ENCODE peak calls at places on chromosomes 16 and 17, in five cellular contexts. X, N, I, U and F are unnamed samples.

GRCh38 chr16:49931931-49932330 is 76.0 kb upstream of the ZNF423 start:
- DNase-seq in X (no peak), N (no peak), I (no peak), U (no peak), F (no peak)

GRCh38 chr17:80254396-80255241 is 6.0 kb upstream of the RNF213 start:
- DNase-seq in X (peak), N (peak), I (no peak), U (no peak), F (peak)

GRCh38 chr16:72787130-72787518 is 260.8 kb downstream of the ZFHX3 start:
- DNase-seq in X (no peak), N (no peak), I (no peak), U (no peak), F (no peak)

GRCh38 chr16:67034478-67034877 is 5.5 kb downstream of the CBFB start:
- DNase-seq in X (no peak), N (no peak), I (no peak), U (no peak), F (no peak)

GRCh38 chr17:75619506-75620431 is 13.5 kb upstream of the SMIM5 start:
- DNase-seq in X (peak), N (no peak), I (no peak), U (no peak), F (peak)

GRCh38 chr17:40281663-40282062 is 6.0 kb upstream of the CDC6 start:
- DNase-seq in X (no peak), N (no peak), I (no peak), U (no peak), F (no peak)

GRCh38 chr17:37079735-37080134 is 131.0 kb downstream of the AATF start:
- DNase-seq in X (no peak), N (no peak), I (no peak), U (no peak), F (no peak)

GRCh38 chr17:17347234-17347955 is 44.2 kb downstream of the NT5M start:
- DNase-seq in X (no peak), N (no peak), I (no peak), U (no peak), F (no peak)

GRCh38 chr17:72104164-72104862 is 16.5 kb upstream of the SOX9 start:
- DNase-seq in X (no peak), N (no peak), I (no peak), U (no peak), F (peak)

GRCh38 chr17:75325827-75326586 is 36.8 kb upstream of the SLC25A19 start:
- DNase-seq in X (no peak), N (no peak), I (no peak), U (no peak), F (no peak)

GRCh38 chr16:52912565-52913173 is 140.0 kb downstream of the CHD9NB start:
- DNase-seq in X (peak), N (peak), I (no peak), U (no peak), F (peak)

GRCh38 chr17:35543856-35544255 is 6.4 kb upstream of the SLFN12L start:
- DNase-seq in X (no peak), N (no peak), I (no peak), U (no peak), F (no peak)

GRCh38 chr17:28741358-28742349 is 2.2 kb upstream of the TRAF4 start:
- DNase-seq in X (no peak), N (no peak), I (no peak), U (no peak), F (no peak)

GRCh38 chr16:17238285-17239028 is 232.3 kb downstream of the XYLT1 start:
- DNase-seq in X (no peak), N (no peak), I (no peak), U (no peak), F (peak)

GRCh38 chr16:56792960-56793359 is 63.0 kb downstream of the NUP93 start:
- DNase-seq in X (no peak), N (no peak), I (no peak), U (no peak), F (no peak)

GRCh38 chr17:37103191-37103590 is 154.4 kb downstream of the AATF start:
- DNase-seq in X (no peak), N (no peak), I (no peak), U (no peak), F (no peak)

GRCh38 chr17:78979780-78980623 is at the start of gene LGALS3BP:
- DNase-seq in X (peak), N (peak), I (no peak), U (no peak), F (peak)

GRCh38 chr17:76869209-76869877 is 1.1 kb downstream of the MGAT5B start:
- DNase-seq in X (no peak), N (no peak), I (no peak), U (no peak), F (no peak)

GRCh38 chr17:42289863-42290165 is 1.5 kb downstream of the STAT5A start:
- DNase-seq in X (no peak), N (no peak), I (no peak), U (no peak), F (no peak)

GRCh38 chr17:6666077-6666521 is 14.5 kb downstream of the C17orf100 start:
- DNase-seq in X (peak), N (peak), I (no peak), U (no peak), F (peak)

GRCh38 chr17:57965521-57966160 is 10.4 kb upstream of the CUEDC1 start:
- DNase-seq in X (no peak), N (no peak), I (no peak), U (no peak), F (no peak)

GRCh38 chr17:9890124-9890523 is 14.9 kb downstream of the RCVRN start:
- DNase-seq in X (peak), N (no peak), I (no peak), U (no peak), F (peak)

GRCh38 chr16:23072084-23072599 is 77.1 kb downstream of the USP31 start:
- DNase-seq in X (peak), N (peak), I (peak), U (no peak), F (peak)

GRCh38 chr17:35953720-35954119 is 10.2 kb upstream of the LYZL6 start:
- DNase-seq in X (no peak), N (no peak), I (no peak), U (no peak), F (no peak)

GRCh38 chr17:27572665-27573064 is 58.3 kb upstream of the LGALS9 start:
- DNase-seq in X (no peak), N (no peak), I (no peak), U (no peak), F (no peak)

GRCh38 chr16:11202260-11203091 is 53.5 kb downstream of the SOCS1 start:
- DNase-seq in X (peak), N (no peak), I (no peak), U (no peak), F (no peak)

GRCh38 chr16:4679854-4680636 is 13.3 kb upstream of the NUDT16L1 start:
- DNase-seq in X (no peak), N (peak), I (no peak), U (no peak), F (no peak)

GRCh38 chr16:31215287-31216115 is 1.4 kb downstream of the PYDC1 start:
- DNase-seq in X (peak), N (no peak), I (no peak), U (no peak), F (peak)